ENCODE peak calls at places on chromosomes 7 and 10, in nine cellular contexts. One of them, this sample, is unnamed.

GRCh38 chr7:220151-220841 is 27.9 kb downstream of the FAM20C start:
- DNase-seq in GDM1: no peak
- DNase-seq in cardiac fibroblast: no peak
- DNase-seq in upper lobe of right lung: no peak
- DNase-seq in non-pigmented ciliary epithelial cell: no peak
- DNase-seq in posterior vena cava: no peak
- DNase-seq in activated naive CD4-positive, alpha-beta T cell: no peak
- DNase-seq in H9: peak
- DNase-seq in psoas muscle: no peak
- DNase-seq in this sample: peak

GRCh38 chr10:488933-489215 is 200.6 kb downstream of the DIP2C start:
- DNase-seq in GDM1: no peak
- DNase-seq in non-pigmented ciliary epithelial cell: no peak
- DNase-seq in upper lobe of right lung: peak
- DNase-seq in cardiac fibroblast: no peak
- DNase-seq in activated naive CD4-positive, alpha-beta T cell: no peak
- DNase-seq in H9: no peak
- DNase-seq in posterior vena cava: peak
- DNase-seq in psoas muscle: no peak
- DNase-seq in this sample: no peak

GRCh38 chr10:48242160-48242904 is 32.2 kb downstream of the FRMPD2 start:
- DNase-seq in GDM1: no peak
- DNase-seq in H9: peak
- DNase-seq in psoas muscle: no peak
- DNase-seq in activated naive CD4-positive, alpha-beta T cell: no peak
- DNase-seq in posterior vena cava: no peak
- DNase-seq in cardiac fibroblast: no peak
- DNase-seq in upper lobe of right lung: no peak
- DNase-seq in non-pigmented ciliary epithelial cell: no peak
- DNase-seq in this sample: no peak

GRCh38 chr10:1268856-1269255 is 212.7 kb downstream of the WDR37 start:
- DNase-seq in posterior vena cava: no peak
- DNase-seq in GDM1: no peak
- DNase-seq in activated naive CD4-positive, alpha-beta T cell: no peak
- DNase-seq in cardiac fibroblast: no peak
- DNase-seq in upper lobe of right lung: no peak
- DNase-seq in H9: no peak
- DNase-seq in non-pigmented ciliary epithelial cell: no peak
- DNase-seq in psoas muscle: no peak
- DNase-seq in this sample: no peak

GRCh38 chr10:49140306-49141175 is 6.7 kb upstream of the FAM170B start:
- DNase-seq in upper lobe of right lung: no peak
- DNase-seq in activated naive CD4-positive, alpha-beta T cell: no peak
- DNase-seq in GDM1: no peak
- DNase-seq in posterior vena cava: no peak
- DNase-seq in H9: no peak
- DNase-seq in psoas muscle: no peak
- DNase-seq in cardiac fibroblast: no peak
- DNase-seq in non-pigmented ciliary epithelial cell: no peak
- DNase-seq in this sample: no peak

GRCh38 chr10:26468291-26468690 is 30.1 kb downstream of the APBB1IP start:
- DNase-seq in H9: no peak
- DNase-seq in non-pigmented ciliary epithelial cell: no peak
- DNase-seq in upper lobe of right lung: no peak
- DNase-seq in cardiac fibroblast: peak
- DNase-seq in posterior vena cava: no peak
- DNase-seq in GDM1: no peak
- DNase-seq in activated naive CD4-positive, alpha-beta T cell: no peak
- DNase-seq in psoas muscle: no peak
- DNase-seq in this sample: no peak

GRCh38 chr10:71279590-71280170 is 39.4 kb upstream of the SLC29A3 start:
- DNase-seq in upper lobe of right lung: no peak
- DNase-seq in H9: no peak
- DNase-seq in posterior vena cava: no peak
- DNase-seq in activated naive CD4-positive, alpha-beta T cell: no peak
- DNase-seq in GDM1: no peak
- DNase-seq in psoas muscle: no peak
- DNase-seq in non-pigmented ciliary epithelial cell: no peak
- DNase-seq in cardiac fibroblast: no peak
- DNase-seq in this sample: peak

GRCh38 chr7:412313-412710 is 107.3 kb downstream of the PDGFA start:
- DNase-seq in upper lobe of right lung: no peak
- DNase-seq in GDM1: no peak
- DNase-seq in psoas muscle: no peak
- DNase-seq in activated naive CD4-positive, alpha-beta T cell: no peak
- DNase-seq in posterior vena cava: peak
- DNase-seq in H9: no peak
- DNase-seq in cardiac fibroblast: no peak
- DNase-seq in non-pigmented ciliary epithelial cell: no peak
- DNase-seq in this sample: peak

GRCh38 chr10:43230909-43231522 is 35.8 kb downstream of the RASGEF1A start:
- DNase-seq in upper lobe of right lung: peak
- DNase-seq in psoas muscle: no peak
- DNase-seq in non-pigmented ciliary epithelial cell: no peak
- DNase-seq in H9: peak
- DNase-seq in activated naive CD4-positive, alpha-beta T cell: no peak
- DNase-seq in GDM1: no peak
- DNase-seq in cardiac fibroblast: no peak
- DNase-seq in posterior vena cava: no peak
- DNase-seq in this sample: peak

GRCh38 chr10:114300036-114300645 is 61.1 kb downstream of the VWA2 start:
- DNase-seq in cardiac fibroblast: no peak
- DNase-seq in H9: no peak
- DNase-seq in psoas muscle: no peak
- DNase-seq in activated naive CD4-positive, alpha-beta T cell: no peak
- DNase-seq in GDM1: no peak
- DNase-seq in posterior vena cava: peak
- DNase-seq in non-pigmented ciliary epithelial cell: no peak
- DNase-seq in upper lobe of right lung: peak
- DNase-seq in this sample: no peak

GRCh38 chr7:140683657-140684056 is 10.9 kb downstream of the ADCK2 start:
- DNase-seq in cardiac fibroblast: no peak
- DNase-seq in upper lobe of right lung: no peak
- DNase-seq in posterior vena cava: no peak
- DNase-seq in psoas muscle: no peak
- DNase-seq in GDM1: no peak
- DNase-seq in non-pigmented ciliary epithelial cell: no peak
- DNase-seq in activated naive CD4-positive, alpha-beta T cell: no peak
- DNase-seq in H9: no peak
- DNase-seq in this sample: no peak

GRCh38 chr10:3045471-3046209 is 21.7 kb upstream of the PFKP start:
- DNase-seq in H9: peak
- DNase-seq in GDM1: no peak
- DNase-seq in psoas muscle: peak
- DNase-seq in upper lobe of right lung: peak
- DNase-seq in activated naive CD4-positive, alpha-beta T cell: no peak
- DNase-seq in cardiac fibroblast: peak
- DNase-seq in posterior vena cava: peak
- DNase-seq in non-pigmented ciliary epithelial cell: peak
- DNase-seq in this sample: no peak

GRCh38 chr7:50418086-50418515 is 32.0 kb downstream of the FIGNL1 start:
- DNase-seq in activated naive CD4-positive, alpha-beta T cell: no peak
- DNase-seq in psoas muscle: peak
- DNase-seq in cardiac fibroblast: peak
- DNase-seq in posterior vena cava: no peak
- DNase-seq in GDM1: peak
- DNase-seq in upper lobe of right lung: peak
- DNase-seq in non-pigmented ciliary epithelial cell: peak
- DNase-seq in H9: peak
- DNase-seq in this sample: peak

GRCh38 chr7:4693749-4694148 is 11.7 kb downstream of the FOXK1 start:
- DNase-seq in psoas muscle: no peak
- DNase-seq in cardiac fibroblast: no peak
- DNase-seq in H9: no peak
- DNase-seq in non-pigmented ciliary epithelial cell: no peak
- DNase-seq in activated naive CD4-positive, alpha-beta T cell: no peak
- DNase-seq in posterior vena cava: no peak
- DNase-seq in upper lobe of right lung: no peak
- DNase-seq in GDM1: no peak
- DNase-seq in this sample: no peak

GRCh38 chr10:95327367-95327766 is 36.6 kb upstream of the PDLIM1 start:
- DNase-seq in upper lobe of right lung: no peak
- DNase-seq in GDM1: no peak
- DNase-seq in non-pigmented ciliary epithelial cell: no peak
- DNase-seq in cardiac fibroblast: peak
- DNase-seq in H9: no peak
- DNase-seq in activated naive CD4-positive, alpha-beta T cell: no peak
- DNase-seq in psoas muscle: peak
- DNase-seq in posterior vena cava: no peak
- DNase-seq in this sample: no peak

GRCh38 chr7:45638916-45639315 is 64.7 kb downstream of the ADCY1 start:
- DNase-seq in cardiac fibroblast: no peak
- DNase-seq in GDM1: no peak
- DNase-seq in non-pigmented ciliary epithelial cell: no peak
- DNase-seq in H9: peak
- DNase-seq in activated naive CD4-positive, alpha-beta T cell: no peak
- DNase-seq in posterior vena cava: no peak
- DNase-seq in psoas muscle: no peak
- DNase-seq in upper lobe of right lung: no peak
- DNase-seq in this sample: no peak

GRCh38 chr10:5446390-5446926 is 34.1 kb downstream of the NET1 start:
- DNase-seq in activated naive CD4-positive, alpha-beta T cell: peak
- DNase-seq in non-pigmented ciliary epithelial cell: peak
- DNase-seq in upper lobe of right lung: peak
- DNase-seq in H9: peak
- DNase-seq in cardiac fibroblast: peak
- DNase-seq in GDM1: peak
- DNase-seq in psoas muscle: peak
- DNase-seq in posterior vena cava: peak
- DNase-seq in this sample: peak

GRCh38 chr10:4651404-4652037 is 174.5 kb upstream of the AKR1E2 start:
- DNase-seq in activated naive CD4-positive, alpha-beta T cell: no peak
- DNase-seq in GDM1: no peak
- DNase-seq in posterior vena cava: no peak
- DNase-seq in psoas muscle: no peak
- DNase-seq in H9: no peak
- DNase-seq in upper lobe of right lung: no peak
- DNase-seq in non-pigmented ciliary epithelial cell: no peak
- DNase-seq in cardiac fibroblast: peak
- DNase-seq in this sample: no peak

GRCh38 chr10:104665174-104665573 is 24.1 kb downstream of the SORCS3 start:
- DNase-seq in activated naive CD4-positive, alpha-beta T cell: no peak
- DNase-seq in psoas muscle: no peak
- DNase-seq in H9: no peak
- DNase-seq in posterior vena cava: no peak
- DNase-seq in upper lobe of right lung: no peak
- DNase-seq in GDM1: no peak
- DNase-seq in cardiac fibroblast: no peak
- DNase-seq in non-pigmented ciliary epithelial cell: no peak
- DNase-seq in this sample: no peak

GRCh38 chr10:90051474-90051873 is 350.1 kb downstream of the KIF20B start:
- DNase-seq in cardiac fibroblast: no peak
- DNase-seq in non-pigmented ciliary epithelial cell: no peak
- DNase-seq in GDM1: no peak
- DNase-seq in posterior vena cava: no peak
- DNase-seq in psoas muscle: no peak
- DNase-seq in H9: no peak
- DNase-seq in upper lobe of right lung: peak
- DNase-seq in activated naive CD4-positive, alpha-beta T cell: no peak
- DNase-seq in this sample: no peak

GRCh38 chr10:94011296-94011695 is 17.6 kb downstream of the PLCE1 start:
- DNase-seq in cardiac fibroblast: no peak
- DNase-seq in activated naive CD4-positive, alpha-beta T cell: no peak
- DNase-seq in psoas muscle: no peak
- DNase-seq in H9: no peak
- DNase-seq in GDM1: no peak
- DNase-seq in upper lobe of right lung: no peak
- DNase-seq in non-pigmented ciliary epithelial cell: no peak
- DNase-seq in posterior vena cava: no peak
- DNase-seq in this sample: no peak

GRCh38 chr7:106068538-106068961 is 43.6 kb downstream of the SYPL1 start:
- DNase-seq in psoas muscle: no peak
- DNase-seq in cardiac fibroblast: no peak
- DNase-seq in non-pigmented ciliary epithelial cell: no peak
- DNase-seq in activated naive CD4-positive, alpha-beta T cell: no peak
- DNase-seq in GDM1: no peak
- DNase-seq in H9: no peak
- DNase-seq in posterior vena cava: no peak
- DNase-seq in upper lobe of right lung: no peak
- DNase-seq in this sample: no peak

GRCh38 chr7:14892961-14893360 is 9.6 kb downstream of the DGKB start:
- DNase-seq in cardiac fibroblast: peak
- DNase-seq in H9: no peak
- DNase-seq in non-pigmented ciliary epithelial cell: no peak
- DNase-seq in posterior vena cava: no peak
- DNase-seq in psoas muscle: no peak
- DNase-seq in activated naive CD4-positive, alpha-beta T cell: no peak
- DNase-seq in upper lobe of right lung: no peak
- DNase-seq in GDM1: no peak
- DNase-seq in this sample: no peak

GRCh38 chr7:82594665-82595064 is 151.1 kb upstream of the CACNA2D1 start:
- DNase-seq in psoas muscle: no peak
- DNase-seq in cardiac fibroblast: peak
- DNase-seq in posterior vena cava: no peak
- DNase-seq in upper lobe of right lung: no peak
- DNase-seq in GDM1: no peak
- DNase-seq in non-pigmented ciliary epithelial cell: no peak
- DNase-seq in H9: no peak
- DNase-seq in activated naive CD4-positive, alpha-beta T cell: no peak
- DNase-seq in this sample: no peak

GRCh38 chr10:123378302-123378701 is 224.1 kb downstream of the BUB3 start:
- DNase-seq in non-pigmented ciliary epithelial cell: no peak
- DNase-seq in upper lobe of right lung: no peak
- DNase-seq in H9: no peak
- DNase-seq in GDM1: no peak
- DNase-seq in psoas muscle: no peak
- DNase-seq in activated naive CD4-positive, alpha-beta T cell: no peak
- DNase-seq in posterior vena cava: no peak
- DNase-seq in cardiac fibroblast: no peak
- DNase-seq in this sample: no peak

GRCh38 chr7:41942468-41943097 is 239.7 kb upstream of the INHBA start:
- DNase-seq in H9: peak
- DNase-seq in activated naive CD4-positive, alpha-beta T cell: no peak
- DNase-seq in upper lobe of right lung: no peak
- DNase-seq in psoas muscle: no peak
- DNase-seq in non-pigmented ciliary epithelial cell: no peak
- DNase-seq in cardiac fibroblast: peak
- DNase-seq in GDM1: no peak
- DNase-seq in posterior vena cava: peak
- DNase-seq in this sample: no peak

GRCh38 chr10:5629789-5630436 is 36.5 kb downstream of the ASB13 start:
- DNase-seq in activated naive CD4-positive, alpha-beta T cell: peak
- DNase-seq in upper lobe of right lung: peak
- DNase-seq in H9: peak
- DNase-seq in non-pigmented ciliary epithelial cell: peak
- DNase-seq in psoas muscle: peak
- DNase-seq in posterior vena cava: peak
- DNase-seq in GDM1: peak
- DNase-seq in cardiac fibroblast: peak
- DNase-seq in this sample: peak

GRCh38 chr7:74657692-74658170 is at the start of gene GTF2I:
- DNase-seq in H9: no peak
- DNase-seq in activated naive CD4-positive, alpha-beta T cell: no peak
- DNase-seq in non-pigmented ciliary epithelial cell: no peak
- DNase-seq in psoas muscle: no peak
- DNase-seq in posterior vena cava: no peak
- DNase-seq in GDM1: no peak
- DNase-seq in cardiac fibroblast: no peak
- DNase-seq in upper lobe of right lung: no peak
- DNase-seq in this sample: no peak

GRCh38 chr7:120867932-120868331 is 10.0 kb upstream of the TSPAN12 start:
- DNase-seq in H9: no peak
- DNase-seq in psoas muscle: no peak
- DNase-seq in posterior vena cava: no peak
- DNase-seq in activated naive CD4-positive, alpha-beta T cell: no peak
- DNase-seq in non-pigmented ciliary epithelial cell: no peak
- DNase-seq in upper lobe of right lung: no peak
- DNase-seq in GDM1: no peak
- DNase-seq in cardiac fibroblast: no peak
- DNase-seq in this sample: no peak

GRCh38 chr10:74500806-74501205 is 325.6 kb upstream of the KAT6B start:
- DNase-seq in H9: no peak
- DNase-seq in upper lobe of right lung: no peak
- DNase-seq in activated naive CD4-positive, alpha-beta T cell: no peak
- DNase-seq in non-pigmented ciliary epithelial cell: no peak
- DNase-seq in psoas muscle: no peak
- DNase-seq in cardiac fibroblast: peak
- DNase-seq in GDM1: no peak
- DNase-seq in posterior vena cava: no peak
- DNase-seq in this sample: no peak

GRCh38 chr10:42935466-42935865 is 141.4 kb upstream of the RET start:
- DNase-seq in non-pigmented ciliary epithelial cell: no peak
- DNase-seq in activated naive CD4-positive, alpha-beta T cell: no peak
- DNase-seq in GDM1: no peak
- DNase-seq in H9: no peak
- DNase-seq in upper lobe of right lung: no peak
- DNase-seq in psoas muscle: no peak
- DNase-seq in cardiac fibroblast: no peak
- DNase-seq in posterior vena cava: no peak
- DNase-seq in this sample: no peak

This sample was measured in Right ventricle myocardium inferior.